ENCODE peak calls at places on chromosomes 4 and X, in ten cellular contexts. J is GM23248; M is cardiac muscle cell; L is lower lobe of right lung; S is DND-41; C is uterus; E is naive thymus-derived CD4-positive, alpha-beta T cell; P is small intestine; B is esophagus muscularis mucosa; N is endodermal cell. X is an unnamed sample.

GRCh38 chrX:143994206-143994605 is 110.3 kb downstream of the UBE2NL start:
- DNase-seq in J (no peak), M (no peak), L (no peak), S (no peak), C (no peak), E (no peak), P (no peak), B (no peak), N (no peak), X (no peak)

GRCh38 chrX:17922303-17922702 is 61.2 kb upstream of the RAI2 start:
- DNase-seq in J (no peak), M (no peak), L (no peak), S (no peak), C (no peak), E (no peak), P (peak; percentile 29), B (no peak), N (no peak), X (no peak)

GRCh38 chrX:133987188-133987587 is 1.8 kb upstream of the GPC3 start:
- DNase-seq in J (no peak), M (no peak), L (no peak), S (no peak), C (no peak), E (no peak), P (no peak), B (no peak), N (no peak), X (no peak)

GRCh38 chr4:77153016-77153415 is 4.0 kb upstream of the CCNG2 start:
- DNase-seq in J (no peak), M (no peak), L (no peak), S (no peak), C (no peak), E (no peak), P (peak; percentile 30), B (no peak), N (no peak), X (no peak)

GRCh38 chr4:150582881-150583286 is 933 bp downstream of the MAB21L2 start:
- DNase-seq in J (no peak), M (peak; percentile 26), L (no peak), S (no peak), C (no peak), E (no peak), P (no peak), B (no peak), N (peak; percentile 81), X (no peak)

GRCh38 chr4:27112587-27112986 is 251.9 kb downstream of the STIM2 start:
- DNase-seq in J (no peak), M (no peak), L (no peak), S (no peak), C (no peak), E (no peak), P (no peak), B (no peak), N (peak; percentile 34), X (no peak)

GRCh38 chr4:152628128-152628527 is 51.7 kb downstream of the TMEM154 start:
- DNase-seq in J (peak; percentile 88), M (peak; percentile 49), L (no peak), S (no peak), C (no peak), E (no peak), P (no peak), B (peak; percentile 90), N (no peak), X (no peak)

GRCh38 chr4:45453258-45453841 is 670.5 kb downstream of the GABRG1 start:
- DNase-seq in J (peak; percentile 71), M (peak; percentile 37), L (no peak), S (no peak), C (no peak), E (no peak), P (peak; percentile 41), B (no peak), N (peak; percentile 58), X (no peak)

GRCh38 chr4:22987861-22988260 is 295.1 kb downstream of the GBA3 start:
- DNase-seq in J (peak; percentile 72), M (no peak), L (no peak), S (no peak), C (no peak), E (no peak), P (no peak), B (no peak), N (no peak), X (no peak)

GRCh38 chrX:48937065-48937907 is 18.5 kb upstream of the PIM2 start:
- DNase-seq in J (peak; percentile 18), M (peak; percentile 34), L (peak; percentile 84), S (peak; percentile 90), C (no peak), E (peak; percentile 91), P (peak; percentile 57), B (no peak), N (peak; percentile 64), X (no peak)

GRCh38 chrX:135275973-135276372 is 24.1 kb downstream of the ETDA start:
- DNase-seq in J (no peak), M (no peak), L (no peak), S (no peak), C (no peak), E (no peak), P (no peak), B (no peak), N (no peak), X (no peak)

GRCh38 chr4:110198472-110199419 is at the start of gene ELOVL6:
- DNase-seq in J (peak; percentile 84), M (peak; percentile 90), L (peak; percentile 66), S (peak; percentile 74), C (peak; percentile 55), E (peak; percentile 20), P (peak; percentile 67), B (no peak), N (peak; percentile 95), X (peak; percentile 83)

GRCh38 chr4:32589853-32590252 is 1869.7 kb downstream of the PCDH7 start:
- DNase-seq in J (no peak), M (no peak), L (no peak), S (no peak), C (no peak), E (no peak), P (no peak), B (no peak), N (no peak), X (no peak)

GRCh38 chr4:18934197-18934596 is 912.6 kb upstream of the LCORL start:
- DNase-seq in J (peak; percentile 4), M (no peak), L (no peak), S (no peak), C (no peak), E (no peak), P (no peak), B (no peak), N (no peak), X (no peak)

GRCh38 chr4:101346312-101346561 is 1.1 kb downstream of the PPP3CA start:
- DNase-seq in J (no peak), M (no peak), L (no peak), S (peak; percentile 78), C (no peak), E (no peak), P (no peak), B (no peak), N (no peak), X (peak; percentile 71)

DNA sequence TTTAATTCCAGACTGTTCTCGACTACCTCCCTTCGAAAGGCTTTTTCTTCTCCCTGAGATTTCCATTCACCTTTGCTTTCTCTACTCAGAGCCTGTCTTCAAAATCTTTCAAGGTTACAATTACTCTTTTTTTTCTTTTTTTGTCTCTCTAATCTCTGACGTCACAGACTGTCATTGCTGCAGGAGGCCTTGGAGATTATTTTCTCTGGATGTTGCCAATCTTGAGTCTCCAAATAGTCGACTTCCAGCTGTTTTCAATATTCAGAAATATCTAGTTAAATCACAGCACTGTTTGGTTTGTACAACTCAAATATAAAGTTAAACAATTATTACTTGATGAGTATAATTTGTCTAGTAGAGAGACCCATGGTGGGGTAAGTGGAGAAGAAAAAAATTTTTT is 359.0 kb upstream of the BOD1L1 start:
- DNase-seq in J (no peak), M (no peak), L (no peak), S (no peak), C (no peak), E (no peak), P (no peak), B (no peak), N (no peak), X (no peak)
- H3K27ac ChIP-seq in J (no peak overlapping the region), M (no peak overlapping the region), L (no peak overlapping the region), S (no peak overlapping the region), C (no peak overlapping the region), E (no peak overlapping the region), P (no peak overlapping the region), B (no peak overlapping the region), N (no peak overlapping the region), X (no peak overlapping the region)

GRCh38 chr4:55636622-55636999 is 513 bp upstream of the NMU start:
- DNase-seq in J (no peak), M (no peak), L (no peak), S (no peak), C (no peak), E (no peak), P (no peak), B (no peak), N (peak; percentile 69), X (no peak)
- H3K27ac ChIP-seq in J (no peak overlapping the region), M (no peak overlapping the region), L (no peak overlapping the region), S (no peak overlapping the region), C (no peak overlapping the region), E (no peak overlapping the region), P (no peak overlapping the region), B (no peak overlapping the region), N (no peak overlapping the region), X (no peak overlapping the region)

DNA sequence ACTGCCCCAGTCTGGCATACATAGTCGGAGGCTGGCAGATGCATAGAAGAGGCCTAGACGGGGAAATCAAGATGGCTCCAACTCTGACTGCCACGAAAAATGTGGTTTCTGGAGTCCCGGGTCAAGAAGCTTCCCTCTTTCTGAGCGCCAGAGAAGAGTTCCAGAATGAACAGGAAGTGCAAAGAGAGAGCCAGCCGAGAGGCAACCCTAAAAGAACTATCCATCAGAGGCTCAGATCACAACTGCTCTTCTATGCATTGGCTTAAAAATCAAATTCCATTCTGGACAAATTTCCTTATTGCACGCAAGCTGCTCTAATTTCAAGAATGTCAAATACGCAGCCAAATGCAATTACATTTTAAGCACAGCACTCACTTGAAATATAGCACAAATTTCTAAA is 26.0 kb downstream of the OTUD6A start:
- DNase-seq in J (peak; percentile 29), M (peak; percentile 27), L (no peak), S (no peak), C (no peak), E (no peak), P (no peak), B (no peak), N (no peak), X (no peak)
- H3K27ac ChIP-seq in J (peak overlapping the region; percentile 71), M (no peak overlapping the region), L (no peak overlapping the region), S (no peak overlapping the region), C (no peak overlapping the region), E (no peak overlapping the region), P (no peak overlapping the region), B (no peak overlapping the region), N (no peak overlapping the region), X (no peak overlapping the region)

DNA sequence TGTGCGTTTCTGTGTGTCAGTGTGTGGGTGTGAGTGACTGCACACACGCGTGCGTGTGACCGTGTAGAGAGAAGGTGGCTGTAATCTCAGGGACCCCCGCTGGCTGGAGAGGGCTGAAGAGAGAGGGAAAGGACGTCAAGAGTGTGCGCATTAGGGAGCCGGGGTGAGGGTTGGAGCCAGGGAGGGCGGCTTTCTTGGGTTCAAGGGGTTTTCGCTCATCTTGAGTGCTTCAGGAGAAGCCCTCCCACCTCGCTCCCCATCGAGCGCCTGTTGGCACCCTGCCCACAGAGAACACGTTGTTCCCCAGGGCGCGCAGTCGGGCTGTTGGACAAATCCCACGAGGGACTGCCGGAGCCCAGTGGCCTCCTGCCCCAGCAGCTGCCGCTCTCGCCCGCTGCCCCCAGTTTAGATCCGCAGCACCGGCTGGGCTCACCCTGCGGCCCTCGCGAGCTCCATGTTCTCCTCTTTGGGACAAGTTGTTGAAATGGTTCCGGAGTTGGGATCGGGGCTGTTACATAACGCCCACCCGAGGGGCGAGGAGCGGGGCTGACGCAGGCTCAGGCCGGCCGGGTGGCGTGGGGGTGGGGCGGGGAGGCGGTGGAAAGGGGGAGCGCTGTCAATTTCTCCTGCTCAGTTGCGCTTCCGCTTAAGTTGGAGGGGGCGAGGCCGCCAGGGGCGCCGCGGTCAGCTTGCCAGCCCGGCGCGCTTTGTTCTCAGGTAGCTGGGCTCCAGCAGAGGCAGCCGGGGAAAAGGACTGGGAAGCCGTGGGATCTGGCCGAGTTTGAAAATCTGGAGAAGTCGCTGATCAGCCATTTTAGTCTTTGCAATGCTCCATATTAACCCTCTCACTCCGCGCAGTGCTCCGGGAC is 1.6 kb downstream of the GRIA2 start:
- DNase-seq in J (peak; percentile 12), M (no peak), L (no peak), S (no peak), C (peak; percentile 52), E (no peak), P (no peak), B (no peak), N (peak; percentile 87), X (peak; percentile 60)
- H3K27ac ChIP-seq in J (no peak overlapping the region), M (no peak overlapping the region), L (no peak overlapping the region), S (no peak overlapping the region), C (peak overlapping the region; percentile 83), E (no peak overlapping the region), P (no peak overlapping the region), B (no peak overlapping the region), N (peak overlapping the region; percentile 40), X (peak overlapping the region; percentile 97)

X was measured in caudate nucleus.